ENCODE peak calls at places on chromosomes 16 and 17, in ten cellular contexts. N is stomach, O is transverse colon, E is A549, K is neural progenitor cell, Q is cardiac muscle cell, T is gastrocnemius medialis, C is right lobe of liver, M is tibial nerve, I is psoas muscle. U is an unnamed sample. For H3K9me3, the result is how much of the 10 kb centered on the place peaks cover.

GRCh38 chr16:73095885-73096341 is 48.0 kb upstream of the ZFHX3 start:
- DNase-seq in K (no peak), E (no peak), Q (peak), N (no peak), O (no peak), T (no peak), I (no peak), M (no peak), C (no peak), U (no peak)

GRCh38 chr17:29116652-29117439 is 63.4 kb downstream of the MYO18A start:
- DNase-seq in K (peak), M (peak), N (peak), C (peak), E (peak), Q (peak), O (peak), T (peak), I (peak), U (peak)

GRCh38 chr17:38556234-38556633 is 49.5 kb downstream of the SRCIN1 start:
- DNase-seq in I (no peak), Q (no peak), N (no peak), E (no peak), C (no peak), O (no peak), K (no peak), T (no peak), M (no peak), U (no peak)

GRCh38 chr16:84449156-84450140 is 55.0 kb downstream of the MEAK7 start:
- DNase-seq in Q (no peak), O (peak), I (no peak), C (no peak), T (no peak), N (peak), K (no peak), E (no peak), M (no peak), U (peak)

GRCh38 chr16:3625911-3626732 is 14.7 kb upstream of the SLX4 start:
- DNase-seq in T (no peak), K (no peak), E (no peak), Q (no peak), N (no peak), I (no peak), C (no peak), M (no peak), O (no peak), U (no peak)

GRCh38 chr17:42706732-42707131 is 24.4 kb downstream of the CNTNAP1 start:
- DNase-seq in I (no peak), Q (no peak), T (no peak), E (no peak), N (no peak), C (no peak), O (no peak), M (no peak), K (no peak), U (no peak)

GRCh38 chr16:53888222-53888621 is 184.3 kb downstream of the FTO start:
- DNase-seq in N (no peak), C (no peak), Q (no peak), O (no peak), K (no peak), E (no peak), I (no peak), T (no peak), M (no peak), U (no peak)

GRCh38 chr17:4019400-4019799 is 55.2 kb upstream of the ATP2A3 start:
- DNase-seq in C (no peak), Q (no peak), T (no peak), I (no peak), M (no peak), E (no peak), K (no peak), O (no peak), N (no peak), U (no peak)

GRCh38 chr17:70169707-70170597 is 620 bp downstream of the KCNJ2 start:
- DNase-seq in M (no peak), T (peak), K (no peak), I (no peak), E (peak), C (no peak), Q (peak), O (no peak), N (no peak), U (no peak)

GRCh38 chr16:2194852-2195315 is 1.5 kb downstream of the CASKIN1 start:
- DNase-seq in K (peak), I (no peak), O (peak), Q (peak), N (peak), E (peak), T (peak), C (peak), M (no peak), U (no peak)

GRCh38 chr16:86554917-86555762 is at the start of gene MTHFSD:
- DNase-seq in K (peak), Q (peak), C (peak), E (peak), N (peak), O (peak), I (peak), M (peak), T (peak), U (peak)

GRCh38 chr16:73170587-73170986 is 122.7 kb upstream of the ZFHX3 start:
- DNase-seq in K (no peak), I (no peak), T (no peak), M (no peak), C (no peak), Q (no peak), N (no peak), O (no peak), E (no peak), U (no peak)

GRCh38 chr16:48901712-48902374 is 291.9 kb upstream of the N4BP1 start:
- DNase-seq in E (no peak), C (no peak), M (no peak), I (no peak), O (no peak), Q (peak), K (peak), N (no peak), T (no peak), U (no peak)

GRCh38 chr17:6085812-6086211 is 15.6 kb downstream of the WSCD1 start:
- DNase-seq in K (no peak), N (peak), T (peak), O (no peak), M (no peak), Q (no peak), E (no peak), C (no peak), I (no peak), U (peak)

GRCh38 chr16:23071202-23072083 is 77.8 kb downstream of the USP31 start:
- DNase-seq in E (no peak), C (no peak), I (peak), T (peak), Q (no peak), M (no peak), O (no peak), N (no peak), K (no peak), U (no peak)

DNA sequence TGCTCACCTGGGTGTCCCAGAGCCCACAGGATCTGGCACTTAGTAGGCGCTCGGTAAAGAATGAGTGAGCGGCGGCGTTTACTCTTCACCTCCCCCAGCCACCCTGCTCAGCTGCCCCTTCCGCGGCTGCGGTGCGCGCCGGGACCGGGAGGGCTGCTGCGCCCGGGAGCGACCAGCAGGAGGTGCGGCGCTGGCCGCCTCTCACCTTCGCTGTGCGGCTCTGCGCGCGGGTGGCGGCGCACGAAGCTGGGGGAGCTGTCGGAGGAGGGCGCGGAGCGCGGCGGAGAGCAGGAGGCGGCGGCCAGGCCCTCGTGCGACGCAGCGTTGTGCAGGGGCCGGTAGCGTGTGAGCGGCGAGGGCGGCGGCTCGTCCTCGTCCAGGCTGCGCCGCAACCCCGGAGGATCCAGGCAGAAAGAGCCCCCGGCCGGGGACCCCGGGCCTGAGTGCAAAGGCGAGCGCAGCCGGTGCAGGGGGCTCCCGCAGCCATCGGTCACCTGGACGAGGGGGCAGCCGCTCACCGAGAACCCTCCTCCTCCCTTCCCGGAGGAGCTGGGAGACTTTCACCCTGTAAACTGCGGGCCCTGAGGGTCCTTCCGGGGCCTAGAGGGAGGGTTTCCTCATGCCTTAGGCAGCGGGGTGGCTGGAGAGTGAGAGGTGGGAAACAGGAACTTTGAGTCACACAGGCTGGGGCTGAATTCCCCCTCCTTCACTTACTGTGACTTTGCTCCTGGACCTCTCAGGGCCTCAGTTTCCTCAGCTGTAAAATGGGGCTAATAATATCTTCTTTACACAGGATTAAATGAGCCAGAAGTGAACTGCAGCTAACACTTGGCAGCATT is 12.5 kb downstream of the SAMD14 start:
- DNase-seq in Q (peak), I (peak), O (peak), M (no peak), K (peak), T (no peak), E (peak), N (peak), C (peak), U (peak)
- H3K4me3 ChIP-seq in Q (peak), I (peak), O (peak), M (no peak), K (no peak), T (no peak), E (no peak), N (peak), C (no peak), U (no peak)

GRCh38 chr16:51049678-51050378 is 101.2 kb downstream of the SALL1 start:
- DNase-seq in I (no peak), Q (no peak), M (no peak), O (no peak), K (no peak), N (no peak), T (no peak), E (no peak), C (no peak), U (no peak)
- TF ChIP-seq CTCF in I (no peak), Q (no peak), M (no peak), O (no peak), K (peak), N (no peak), T (no peak), E (no peak), C (peak), U (no peak)

GRCh38 chr16:77657016-77657415 is 65.3 kb upstream of the NUDT7 start:
- DNase-seq in Q (no peak), C (no peak), K (peak), T (no peak), M (no peak), E (no peak), O (no peak), N (no peak), I (no peak), U (no peak)
- H3K9me3 ChIP-seq in Q (under half), C (under half), K (under half), T (under half), M (under half), E (under half), O (under half), N (under half), I (under half), U (under half)

DNA sequence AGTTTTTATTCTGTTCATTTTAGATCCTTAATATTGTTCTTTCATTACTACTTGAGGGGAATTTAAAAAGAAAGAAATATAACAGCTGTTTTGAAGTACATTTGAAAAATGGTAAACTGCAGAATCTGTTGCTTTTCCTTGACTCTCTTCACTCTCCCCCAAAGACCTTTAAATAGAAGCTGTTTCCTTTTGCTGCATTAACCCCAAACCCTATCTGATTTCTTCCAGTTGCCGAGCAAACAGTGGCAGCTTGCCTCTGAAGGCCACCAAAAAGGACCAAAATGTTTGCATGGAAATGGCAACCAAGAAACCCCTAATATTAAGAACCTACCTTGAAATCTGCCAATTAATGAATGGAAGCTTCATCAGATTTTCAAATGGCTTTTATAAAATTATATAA is 37.1 kb downstream of the PRKCA start:
- DNase-seq in N (no peak), Q (no peak), E (no peak), T (no peak), I (no peak), K (no peak), C (no peak), O (no peak), M (no peak), U (no peak)
- H3K4me3 ChIP-seq in N (no peak), Q (no peak), E (no peak), T (no peak), I (peak), K (no peak), C (no peak), O (no peak), M (no peak), U (no peak)

DNA sequence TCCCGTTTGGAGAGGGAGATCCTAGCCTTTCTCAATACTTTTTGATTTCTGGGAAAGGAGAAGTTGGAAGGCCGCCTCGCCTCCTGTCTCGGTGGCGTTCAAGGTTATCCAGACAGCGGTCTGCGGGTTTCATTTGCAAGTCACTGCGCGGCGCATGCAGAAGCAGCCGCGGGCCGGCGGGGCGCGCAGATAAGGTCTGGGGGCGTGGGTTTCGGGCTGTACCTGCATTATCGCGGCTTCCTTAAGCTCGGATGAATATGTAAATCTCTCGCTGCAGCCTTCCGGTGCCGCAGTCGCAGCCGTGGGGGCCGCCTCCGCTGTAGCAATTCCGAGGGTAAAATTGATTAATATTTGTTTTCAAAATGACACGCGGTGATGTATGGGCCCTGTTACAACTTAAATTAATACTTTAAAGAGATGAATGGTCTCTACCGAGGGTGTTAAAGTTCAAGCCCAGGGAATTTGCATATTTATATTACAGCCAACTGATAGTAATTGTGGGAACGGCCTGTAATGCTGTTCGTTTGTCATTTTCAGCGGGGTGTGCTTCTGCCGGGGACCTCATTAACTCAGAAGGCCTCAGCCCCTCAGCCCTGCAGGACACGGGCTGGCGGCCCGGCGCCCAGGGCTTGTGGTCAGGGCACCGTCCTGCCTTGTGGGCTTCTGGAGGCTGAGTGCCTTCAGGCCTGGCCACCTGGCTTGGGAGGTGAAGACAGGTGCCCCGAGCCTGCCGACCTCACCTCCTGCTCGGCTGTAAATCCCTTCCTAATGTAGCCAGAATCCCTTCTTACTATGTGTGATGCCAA is 99.4 kb downstream of the CYLD start:
- DNase-seq in I (no peak), O (no peak), E (no peak), T (no peak), C (no peak), M (no peak), Q (peak), N (no peak), K (peak), U (no peak)
- TF ChIP-seq CTCF in I (no peak), O (no peak), E (no peak), T (no peak), C (no peak), M (no peak), Q (no peak), N (no peak), K (no peak), U (no peak)

GRCh38 chr16:50591800-50592771 is 43.9 kb downstream of the NKD1 start:
- DNase-seq in E (no peak), T (peak), I (peak), Q (peak), M (no peak), K (no peak), O (peak), N (peak), C (peak), U (peak)

GRCh38 chr16:50592996-50593395 is 44.8 kb downstream of the NKD1 start:
- DNase-seq in I (no peak), C (no peak), O (no peak), T (no peak), K (no peak), E (no peak), N (no peak), M (no peak), Q (no peak), U (no peak)

GRCh38 chr16:50593410-50594139 is 45.4 kb downstream of the NKD1 start:
- DNase-seq in M (no peak), I (no peak), N (no peak), E (no peak), T (no peak), K (peak), O (no peak), Q (peak), C (no peak), U (no peak)

GRCh38 chr16:50588276-50588675 is 40.1 kb downstream of the NKD1 start:
- DNase-seq in Q (no peak), O (no peak), C (no peak), T (no peak), E (no peak), K (peak), M (no peak), N (no peak), I (no peak), U (no peak)

GRCh38 chr16:50591209-50591608 is 43.0 kb downstream of the NKD1 start:
- DNase-seq in I (no peak), E (no peak), N (no peak), O (no peak), C (no peak), Q (no peak), K (no peak), M (no peak), T (no peak), U (no peak)
- H3K9me3 ChIP-seq in I (under half), E (under half), N (under half), O (under half), C (under half), Q (under half), K (under half), M (under half), T (under half), U (under half)

DNA sequence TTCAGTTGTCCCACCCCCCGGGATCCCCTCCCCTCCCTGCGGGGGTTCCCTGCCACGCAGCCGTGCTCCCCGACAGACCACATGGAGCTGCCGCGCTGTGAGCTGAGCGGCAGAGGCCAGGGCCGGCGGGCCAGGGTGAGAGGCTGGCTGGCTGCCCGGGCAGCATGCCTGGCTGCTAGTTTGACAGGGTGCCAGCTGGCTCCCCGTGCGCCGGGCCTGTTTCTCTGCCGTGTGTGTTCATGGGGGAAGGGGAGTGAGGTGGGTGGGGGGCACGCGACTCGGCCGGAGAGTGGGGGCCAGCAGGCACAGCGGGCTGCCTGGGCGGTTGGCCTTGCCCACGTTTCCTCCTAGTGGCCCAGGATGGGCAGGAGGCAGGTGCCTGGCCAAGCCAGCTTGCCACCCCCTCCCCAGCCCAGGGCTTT is 34.1 kb downstream of the BAHCC1 start:
- DNase-seq in I (peak), N (peak), C (peak), O (peak), K (no peak), E (peak), T (peak), M (peak), Q (no peak), U (peak)
- H3K4me3 ChIP-seq in I (peak), N (peak), C (no peak), O (peak), K (no peak), E (no peak), T (peak), M (no peak), Q (no peak), U (no peak)